ENCODE peak calls at places on chromosomes 11 and 22, in nine cellular contexts. J is T-cell; O is HTR-8/SVneo; S is anterior cingulate cortex; K is stimulated activated CD8-positive, alpha-beta memory T cell treated with anti-CD3 and anti-CD28 coated beads, Interleukin-15, amount 100 ng/mL, for 4 hours; I is T-helper 2 cell; R is NCI-H1436; U is stromal cell of bone marrow; V is hypothalamus. L is an unnamed sample.

GRCh38 chr11:80846442-80846841 is 1405.6 kb upstream of the TENM4 start:
- DNase-seq in J (no peak), O (no peak), S (no peak), K (no peak), I (no peak), R (no peak), U (no peak), V (no peak), L (no peak)

GRCh38 chr11:113296447-113297205 is 17.8 kb upstream of the TTC12 start:
- DNase-seq in J (no peak), O (no peak), S (no peak), K (no peak), I (no peak), R (no peak), U (no peak), V (no peak), L (peak)

GRCh38 chr11:12694182-12694531 is 19.9 kb downstream of the TEAD1 start:
- DNase-seq in J (no peak), O (no peak), S (no peak), K (no peak), I (no peak), R (no peak), U (no peak), V (no peak), L (no peak)

GRCh38 chr11:130798280-130798679 is 118.0 kb downstream of the SNX19 start:
- DNase-seq in J (no peak), O (peak), S (no peak), K (no peak), I (no peak), R (no peak), U (peak), V (no peak), L (no peak)

GRCh38 chr11:108897071-108897481 is 232.2 kb downstream of the DDX10 start:
- DNase-seq in J (no peak), O (no peak), S (no peak), K (no peak), I (no peak), R (no peak), U (no peak), V (no peak), L (no peak)

GRCh38 chr11:15123849-15124248 is 9.1 kb downstream of the INSC start:
- DNase-seq in J (no peak), O (peak), S (no peak), K (no peak), I (no peak), R (no peak), U (no peak), V (no peak), L (peak)

GRCh38 chr22:19419464-19420178 is 11.9 kb downstream of the HIRA start:
- DNase-seq in J (peak), O (no peak), S (no peak), K (no peak), I (peak), R (no peak), U (no peak), V (no peak), L (no peak)

GRCh38 chr22:27218012-27218483 is 560.7 kb downstream of the MIAT start:
- DNase-seq in J (no peak), O (no peak), S (no peak), K (no peak), I (no peak), R (no peak), U (no peak), V (no peak), L (no peak)

GRCh38 chr11:12164061-12165014 is 53.9 kb downstream of the MICAL2 start:
- DNase-seq in J (no peak), O (no peak), S (no peak), K (no peak), I (no peak), R (no peak), U (peak), V (no peak), L (no peak)

GRCh38 chr11:34263462-34264186 is 94.2 kb downstream of the ABTB2 start:
- DNase-seq in J (no peak), O (no peak), S (no peak), K (no peak), I (no peak), R (peak), U (peak), V (no peak), L (peak)

GRCh38 chr22:17981497-17981896 is 42.9 kb downstream of the MICAL3 start:
- DNase-seq in J (no peak), O (no peak), S (no peak), K (no peak), I (no peak), R (no peak), U (no peak), V (no peak), L (no peak)

GRCh38 chr11:78213526-78214330 is 25.0 kb downstream of the USP35 start:
- DNase-seq in J (no peak), O (no peak), S (no peak), K (no peak), I (no peak), R (no peak), U (no peak), V (no peak), L (no peak)

GRCh38 chr11:115939726-115940421 is 435.7 kb upstream of the CADM1 start:
- DNase-seq in J (no peak), O (no peak), S (no peak), K (no peak), I (no peak), R (peak), U (no peak), V (no peak), L (no peak)

GRCh38 chr22:39013923-39014722 is at the start of gene APOBEC3C:
- DNase-seq in J (peak), O (peak), S (peak), K (peak), I (peak), R (peak), U (peak), V (peak), L (peak)

GRCh38 chr22:42994917-42995562 is 19.9 kb downstream of the PACSIN2 start:
- DNase-seq in J (no peak), O (no peak), S (no peak), K (no peak), I (no peak), R (no peak), U (peak), V (no peak), L (peak)